ENCODE peak calls at places on chromosomes 5 and 9, in four cellular contexts. U is AG09309, Z is amniotic epithelial cell, S is EL. F is an unnamed sample.

GRCh38 chr5:6780802-6781391 is 67.7 kb downstream of the TENT4A start:
- DNase-seq in U (no peak), S (no peak), Z (no peak), F (no peak)

GRCh38 chr5:8993031-8993430 is 552.8 kb downstream of the SEMA5A start:
- DNase-seq in S (peak), Z (peak), U (no peak), F (no peak)

GRCh38 chr9:37904647-37905505 is 949 bp upstream of the SLC25A51 start:
- DNase-seq in Z (peak), U (no peak), S (peak), F (peak)

GRCh38 chr5:145775893-145776444 is 59.2 kb downstream of the PRELID2 start:
- DNase-seq in S (peak), Z (peak), U (peak), F (peak)

GRCh38 chr5:135921388-135921787 is 25.7 kb upstream of the IL9 start:
- DNase-seq in S (no peak), Z (peak), U (peak), F (peak)

GRCh38 chr9:114894206-114894605 is 36.2 kb downstream of the TNFSF8 start:
- DNase-seq in S (peak), Z (peak), U (no peak), F (peak)

GRCh38 chr9:95317119-95317892 is at the start of gene FANCC:
- DNase-seq in Z (peak), U (no peak), S (peak), F (peak)

GRCh38 chr5:151740336-151740942 is 18.0 kb downstream of the ATOX1 start:
- DNase-seq in Z (peak), S (peak), U (peak), F (peak)

GRCh38 chr5:53381-54174 is 38.4 kb upstream of the PLEKHG4B start:
- DNase-seq in S (peak), U (no peak), Z (no peak), F (no peak)

GRCh38 chr5:90916947-90917800 is 358.6 kb downstream of the ADGRV1 start:
- DNase-seq in U (no peak), S (no peak), Z (no peak), F (no peak)

GRCh38 chr5:34844999-34845398 is 6.0 kb downstream of the TTC23L start:
- DNase-seq in U (no peak), S (no peak), Z (no peak), F (no peak)

F was measured in fibroblast of villous mesenchyme.